ENCODE peak calls at places on chromosomes 6 and 20, in four cellular contexts. P, I, Z and S are unnamed samples.

GRCh38 chr6:166562726-166563125 is 23.8 kb downstream of the RAMACL start:
- DNase-seq in P (no peak), Z (no peak), I (no peak), S (no peak)

GRCh38 chr6:112245511-112246203 is 8.7 kb downstream of the LAMA4 start:
- DNase-seq in Z (no peak), P (no peak), I (no peak), S (no peak)

GRCh38 chr6:158481612-158482473 is 78.0 kb upstream of the TMEM181 start:
- DNase-seq in Z (no peak), I (no peak), P (no peak), S (no peak)

GRCh38 chr20:53411129-53411528 is 182.5 kb downstream of the ZNF217 start:
- DNase-seq in I (no peak), P (no peak), Z (no peak), S (no peak)

GRCh38 chr20:18287915-18288747 is at the start of gene ZNF133:
- DNase-seq in I (peak), Z (peak), P (peak), S (peak)

GRCh38 chr6:89411269-89412070 is 603 bp downstream of the RRAGD start:
- DNase-seq in Z (no peak), I (no peak), P (peak), S (peak)

GRCh38 chr20:19540401-19540800 is 217.7 kb upstream of the RIN2 start:
- DNase-seq in I (no peak), P (no peak), Z (no peak), S (no peak)

GRCh38 chr6:18263561-18264337 is 581 bp downstream of the DEK start:
- DNase-seq in Z (no peak), I (peak), P (peak), S (no peak)

GRCh38 chr6:64280569-64280968 is 645.0 kb downstream of the PHF3 start:
- DNase-seq in Z (no peak), P (peak), I (no peak), S (peak)

GRCh38 chr20:44027686-44028340 is 113.2 kb downstream of the TOX2 start:
- DNase-seq in Z (no peak), P (no peak), I (no peak), S (no peak)

GRCh38 chr20:9081423-9081966 is 12.6 kb downstream of the PLCB4 start:
- DNase-seq in P (no peak), Z (no peak), I (no peak), S (no peak)

GRCh38 chr6:91608428-91608827 is 1021.6 kb upstream of the MAP3K7 start:
- DNase-seq in P (no peak), I (no peak), Z (no peak), S (peak)

GRCh38 chr6:166514196-166514595 is 72.3 kb downstream of the RAMACL start:
- DNase-seq in P (no peak), I (no peak), Z (no peak), S (no peak)

GRCh38 chr6:168919455-168920179 is 334.0 kb downstream of the THBS2 start:
- DNase-seq in Z (no peak), I (no peak), P (no peak), S (no peak)

GRCh38 chr20:37302981-37303380 is 13.5 kb downstream of the MANBAL start:
- DNase-seq in Z (no peak), P (no peak), I (no peak), S (no peak)

GRCh38 chr20:6265204-6265904 is 142.5 kb upstream of the FERMT1 start:
- DNase-seq in Z (no peak), I (no peak), P (peak), S (no peak)

GRCh38 chr20:45372241-45372640 is 5.9 kb downstream of the TP53TG5 start:
- DNase-seq in Z (no peak), I (no peak), P (no peak), S (no peak)

GRCh38 chr20:57698191-57698866 is 11.5 kb downstream of the PMEPA1 start:
- DNase-seq in I (no peak), P (peak), Z (no peak), S (no peak)

GRCh38 chr6:20447581-20448132 is 46.0 kb downstream of the E2F3 start:
- DNase-seq in Z (no peak), I (no peak), P (no peak), S (no peak)

GRCh38 chr6:18260448-18261106 is 3.8 kb downstream of the DEK start:
- DNase-seq in Z (no peak), P (no peak), I (no peak), S (no peak)

GRCh38 chr6:122653094-122653493 is 42.9 kb downstream of the PKIB start:
- DNase-seq in I (no peak), Z (no peak), P (no peak), S (no peak)

GRCh38 chr20:38073307-38074010 is 39.9 kb downstream of the RPRD1B start:
- DNase-seq in I (peak), Z (no peak), P (peak), S (no peak)

GRCh38 chr20:57167971-57168693 is 98.3 kb downstream of the BMP7 start:
- DNase-seq in P (no peak), I (no peak), Z (no peak), S (no peak)

GRCh38 chr6:56073315-56073714 is 174.1 kb downstream of the COL21A1 start:
- DNase-seq in Z (no peak), I (no peak), P (no peak), S (no peak)

GRCh38 chr6:53090576-53090975 is 25.4 kb downstream of the FBXO9 start:
- DNase-seq in Z (no peak), I (no peak), P (no peak), S (no peak)

GRCh38 chr6:122647765-122648164 is 37.6 kb downstream of the PKIB start:
- DNase-seq in P (no peak), Z (no peak), I (no peak), S (no peak)

GRCh38 chr6:90097357-90097756 is 199.3 kb downstream of the BACH2 start:
- DNase-seq in I (no peak), P (no peak), Z (no peak), S (no peak)

GRCh38 chr6:152309648-152310047 is 327.5 kb downstream of the SYNE1 start:
- DNase-seq in P (no peak), I (no peak), Z (no peak), S (no peak)

GRCh38 chr20:56629464-56630085 is 469 bp downstream of the TFAP2C start:
- DNase-seq in P (peak), I (no peak), Z (no peak), S (no peak)

GRCh38 chr20:54284928-54285704 is 77.2 kb downstream of the PFDN4 start:
- DNase-seq in P (no peak), I (no peak), Z (no peak), S (no peak)

GRCh38 chr6:33730611-33731010 is 16.1 kb downstream of the IP6K3 start:
- DNase-seq in I (no peak), Z (no peak), P (no peak), S (no peak)

GRCh38 chr6:90907931-90908655 is 321.2 kb upstream of the MAP3K7 start:
- DNase-seq in Z (no peak), P (no peak), I (no peak), S (no peak)

GRCh38 chr20:3193806-3194616 is 10.5 kb downstream of the DDRGK1 start:
- DNase-seq in Z (no peak), I (no peak), P (no peak), S (no peak)

GRCh38 chr20:36251426-36251825 is 15.1 kb downstream of the AAR2 start:
- DNase-seq in P (no peak), Z (no peak), I (no peak), S (no peak)

GRCh38 chr20:44115762-44116644 is 71.0 kb downstream of the JPH2 start:
- DNase-seq in P (peak), Z (no peak), I (no peak), S (no peak)

GRCh38 chr20:1686151-1686748 is 28.7 kb upstream of the SIRPG start:
- DNase-seq in P (no peak), Z (no peak), I (no peak), S (no peak)

GRCh38 chr6:167588920-167589614 is 237.6 kb upstream of the AFDN start:
- DNase-seq in Z (no peak), P (no peak), I (no peak), S (no peak)

GRCh38 chr6:41374618-41375590 is 39.5 kb downstream of the NCR2 start:
- DNase-seq in Z (no peak), P (peak), I (no peak), S (peak)

GRCh38 chr6:137104926-137105325 is 60.2 kb upstream of the IL20RA start:
- DNase-seq in P (no peak), I (no peak), Z (no peak), S (no peak)

GRCh38 chr20:15039088-15039762 is 701.8 kb upstream of the FLRT3 start:
- DNase-seq in P (no peak), I (no peak), Z (no peak), S (no peak)

GRCh38 chr6:4133941-4134838 is 1.2 kb downstream of the ECI2 start:
- DNase-seq in P (peak), I (peak), Z (no peak), S (peak)
- TF ChIP-seq TEAD4 in P (no peak), I (no peak), Z (no peak), S (no peak)

DNA sequence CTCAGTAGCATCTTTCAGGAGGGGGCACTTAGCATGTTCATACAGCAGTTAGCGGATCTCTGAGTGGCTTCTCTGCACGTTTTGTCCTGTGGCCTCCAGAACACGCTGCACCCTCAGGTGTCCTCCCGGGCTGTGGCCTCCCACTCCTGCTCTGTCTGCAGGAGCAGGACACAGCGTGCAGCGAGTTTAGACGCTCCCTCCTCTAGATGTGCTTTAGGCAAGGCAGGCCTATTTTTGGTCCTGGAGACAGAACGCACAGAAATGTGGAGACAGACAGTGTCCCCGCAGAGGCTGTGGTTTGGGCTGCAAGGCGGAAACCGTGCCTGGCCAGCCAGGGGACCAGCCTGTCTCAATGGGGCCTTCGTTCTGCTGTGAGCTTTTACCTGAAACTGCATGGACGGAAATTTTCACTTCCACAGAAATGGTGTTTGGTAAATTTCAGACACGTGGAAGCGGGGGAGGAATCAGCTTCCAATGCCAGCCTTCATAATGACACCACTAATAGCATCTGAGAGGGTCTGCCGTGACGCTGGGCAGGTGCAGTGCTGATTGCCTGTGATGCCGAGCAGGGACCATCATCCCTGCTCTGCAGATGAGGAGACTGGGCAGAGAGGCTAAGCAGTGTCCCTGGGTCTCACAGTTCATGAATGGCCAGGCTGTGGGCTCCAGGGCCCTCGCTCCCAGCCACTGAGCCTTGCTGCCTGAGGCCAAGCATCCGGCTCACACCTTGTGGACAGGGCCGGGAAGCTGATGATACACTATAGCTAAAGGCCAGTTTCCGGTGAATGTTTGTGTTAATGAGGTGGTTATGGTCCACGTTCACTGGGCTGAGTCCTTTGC is 120.9 kb downstream of the SYCP2 start:
- DNase-seq in P (peak), Z (no peak), I (no peak), S (no peak)
- TF ChIP-seq TEAD4 in P (no peak), Z (no peak), I (no peak), S (no peak)

DNA sequence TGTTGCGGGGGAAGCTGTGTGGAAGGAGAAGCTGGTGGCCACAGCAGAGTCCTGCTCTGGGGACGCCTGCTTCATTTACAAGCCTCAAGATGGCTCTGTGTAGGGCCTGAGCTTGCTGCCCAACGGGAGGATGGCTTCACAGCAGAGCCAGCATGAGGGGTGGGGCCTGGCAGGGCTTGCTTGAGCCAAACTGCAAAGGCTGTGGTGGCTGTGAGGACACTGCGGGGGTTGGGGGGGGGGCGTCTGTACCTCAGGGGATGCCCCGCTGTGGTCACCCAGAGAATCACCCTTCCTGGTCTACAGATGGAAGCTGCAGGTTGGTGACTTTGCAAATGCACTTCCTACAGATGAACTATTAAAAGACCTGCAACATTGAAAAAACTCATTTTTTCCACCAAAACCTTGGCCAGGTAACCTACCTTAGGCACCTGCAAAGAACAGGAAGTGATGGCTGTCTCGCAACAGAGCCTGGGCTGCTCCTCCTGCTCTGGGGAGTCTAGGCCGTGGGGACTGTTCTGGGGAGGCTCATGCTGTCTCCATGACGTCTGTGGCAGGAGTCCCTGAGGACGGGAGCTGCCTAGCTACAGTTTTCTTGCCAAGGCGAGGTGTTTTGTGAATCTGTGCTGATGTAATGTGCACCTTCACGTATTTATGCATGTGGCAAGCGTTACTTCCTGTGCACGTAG is 7.3 kb downstream of the NPBWR2 start:
- DNase-seq in I (no peak), Z (no peak), P (no peak), S (no peak)
- TF ChIP-seq TEAD4 in I (no peak), Z (no peak), P (no peak), S (no peak)

GRCh38 chr6:139112561-139112960 is 22.3 kb upstream of the HECA start:
- DNase-seq in P (no peak), I (no peak), Z (no peak), S (no peak)

GRCh38 chr6:139107051-139107450 is 27.8 kb upstream of the HECA start:
- DNase-seq in Z (no peak), P (no peak), I (no peak), S (no peak)

GRCh38 chr6:139112146-139112545 is 22.7 kb upstream of the HECA start:
- DNase-seq in Z (no peak), I (no peak), P (no peak), S (no peak)

GRCh38 chr6:139108378-139108777 is 26.5 kb upstream of the HECA start:
- DNase-seq in Z (no peak), P (no peak), I (no peak), S (no peak)

GRCh38 chr6:139109558-139109957 is 25.3 kb upstream of the HECA start:
- DNase-seq in I (no peak), P (no peak), Z (no peak), S (peak)
- TF ChIP-seq TEAD4 in I (no peak), P (no peak), Z (no peak), S (no peak)

DNA sequence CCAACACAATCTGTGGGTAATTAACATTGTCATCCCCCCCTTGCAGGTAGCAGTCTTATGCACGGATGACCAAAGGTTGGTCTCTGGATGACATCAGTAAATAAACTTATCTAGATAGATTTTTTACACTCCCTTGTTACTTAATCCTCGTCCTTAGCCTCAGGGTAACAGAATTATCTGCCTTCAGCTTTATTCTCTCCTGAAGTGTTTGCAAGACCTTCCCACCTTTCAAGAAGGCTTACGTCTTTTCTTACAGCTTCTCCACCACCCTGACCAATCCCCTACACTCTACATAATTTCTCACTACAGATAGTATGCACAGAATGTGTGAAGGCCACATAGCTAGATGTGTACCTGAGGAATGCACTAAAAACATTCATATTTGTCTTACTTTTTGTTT is 434.8 kb upstream of the HTR1E start:
- DNase-seq in P (no peak), I (no peak), Z (no peak), S (no peak)
- TF ChIP-seq TEAD4 in P (no peak), I (no peak), Z (no peak), S (no peak)

GRCh38 chr6:11485261-11485660 is 52.3 kb upstream of the TMEM170B start:
- DNase-seq in I (no peak), P (peak), Z (no peak), S (no peak)
- TF ChIP-seq TEAD4 in I (no peak), P (no peak), Z (no peak), S (no peak)

GRCh38 chr6:43171284-43172126 is 436 bp downstream of the SRF start:
- DNase-seq in Z (no peak), P (peak), I (peak), S (peak)
- TF ChIP-seq TEAD4 in Z (no peak), P (no peak), I (no peak), S (no peak)

DNA sequence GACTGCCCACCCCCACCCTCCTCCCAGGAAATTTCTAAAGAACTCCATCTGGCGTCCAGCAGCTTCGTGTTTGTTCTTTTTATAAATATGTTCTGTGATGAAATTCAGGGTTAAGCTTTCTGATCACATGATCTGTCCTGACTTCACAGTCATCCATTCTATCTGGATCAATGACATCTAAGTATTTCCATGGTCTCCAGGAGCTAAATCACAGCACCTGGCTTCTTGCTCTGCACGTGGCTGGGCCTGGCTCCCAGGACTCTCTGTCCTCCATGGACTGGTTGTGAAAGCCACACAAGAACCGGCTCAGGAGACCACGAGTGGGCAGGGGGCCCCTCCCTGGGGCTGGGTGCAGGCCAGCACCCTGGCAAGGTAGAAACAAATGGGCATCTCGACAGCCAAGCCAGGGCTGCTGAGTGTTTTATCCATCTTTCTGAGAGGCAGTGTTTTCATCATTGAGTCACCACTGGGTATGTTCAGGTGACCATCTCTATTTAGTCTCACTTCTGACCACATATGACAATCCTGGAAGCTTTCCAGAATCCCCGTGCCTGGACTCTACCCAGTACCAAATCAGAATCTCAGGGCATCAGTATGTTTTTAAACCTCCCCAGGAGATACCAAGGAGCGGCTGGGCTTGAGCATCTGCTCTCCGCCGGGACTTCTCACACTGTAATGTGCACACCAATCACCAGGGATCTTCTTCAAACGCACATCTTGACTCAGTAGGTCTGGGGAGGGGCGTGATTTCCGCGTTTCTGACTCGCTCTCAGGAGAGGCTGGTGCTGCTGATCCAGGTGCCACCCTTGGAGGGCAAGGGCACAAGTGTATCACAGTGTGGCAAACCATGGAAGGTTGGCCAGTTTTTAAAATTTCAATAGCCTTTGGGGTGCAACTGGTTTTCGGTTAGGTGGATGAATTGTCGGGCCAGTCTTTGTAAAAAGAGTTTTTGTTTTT is 31.6 kb upstream of the PXDC1 start:
- DNase-seq in Z (no peak), I (no peak), P (no peak), S (no peak)
- TF ChIP-seq TEAD4 in Z (no peak), I (no peak), P (no peak), S (no peak)

GRCh38 chr6:50093116-50093937 is 43.6 kb upstream of the DEFB112 start:
- DNase-seq in I (no peak), Z (no peak), P (no peak), S (no peak)

GRCh38 chr6:50091641-50092040 is 41.9 kb upstream of the DEFB112 start:
- DNase-seq in Z (no peak), I (no peak), P (no peak), S (no peak)

DNA sequence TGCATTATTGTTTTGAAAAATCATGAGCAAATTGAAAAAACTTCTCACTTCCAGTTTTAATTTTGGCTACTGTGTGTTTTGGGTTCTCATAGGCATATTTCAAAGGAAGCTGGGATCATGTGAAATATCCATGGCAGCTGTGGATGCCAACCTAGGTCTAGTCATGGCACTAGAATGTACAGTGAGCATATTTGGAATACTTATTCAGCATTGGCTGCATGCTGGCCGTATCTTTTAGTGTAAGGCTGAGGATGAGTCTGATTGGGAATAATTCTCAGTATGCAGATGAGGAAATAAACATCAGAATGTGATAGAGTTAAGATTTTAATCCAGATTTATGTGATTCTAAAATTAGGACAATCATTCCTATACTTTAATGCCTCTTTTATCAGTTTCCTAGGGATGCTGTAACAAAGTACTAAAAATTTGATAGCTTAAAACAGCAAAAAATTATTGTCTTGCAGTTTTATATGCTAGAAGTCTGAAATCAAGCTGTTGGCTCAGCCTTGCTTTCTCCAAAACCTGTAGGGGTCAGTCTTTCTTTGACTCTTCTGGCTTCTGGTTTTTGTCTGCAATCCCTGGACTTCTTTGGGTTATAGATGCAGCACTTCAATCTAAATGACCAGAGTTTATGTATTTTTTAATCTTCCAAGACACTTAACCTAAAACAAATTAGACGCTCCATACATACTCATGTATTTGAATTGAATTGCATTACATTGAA is 37.7 kb upstream of the DEFB112 start:
- DNase-seq in Z (no peak), I (no peak), P (no peak), S (no peak)
- TF ChIP-seq TEAD4 in Z (no peak), I (no peak), P (peak), S (no peak)